ENCODE peak calls at places on chromosomes 16 and 17, in four cellular contexts. W is esophagus muscularis mucosa, P is right atrium auricular region, S is ascending aorta. O is an unnamed sample.

GRCh38 chr17:17754719-17755686 is 73.7 kb downstream of the RAI1 start:
- DNase-seq in W (no peak), P (no peak), S (no peak), O (no peak)

GRCh38 chr17:59853168-59853918 is 39.4 kb downstream of the TUBD1 start:
- DNase-seq in W (no peak), P (no peak), S (no peak), O (no peak)

GRCh38 chr17:74119960-74120359 is 83.5 kb upstream of the RPL38 start:
- DNase-seq in W (no peak), P (no peak), S (no peak), O (no peak)

GRCh38 chr17:81681672-81682071 is 1.9 kb downstream of the ARL16 start:
- DNase-seq in W (no peak), P (no peak), S (no peak), O (no peak)

GRCh38 chr17:37848690-37849616 is 75.3 kb upstream of the TBC1D3K start:
- DNase-seq in W (peak; percentile 45), P (no peak), S (no peak), O (no peak)

GRCh38 chr17:17552351-17553216 is 38.9 kb downstream of the PEMT start:
- DNase-seq in W (no peak), P (no peak), S (no peak), O (no peak)

GRCh38 chr16:85202631-85203461 is 90.6 kb upstream of the CIBAR2 start:
- DNase-seq in W (no peak), P (peak; percentile 81), S (no peak), O (no peak)

GRCh38 chr17:68794636-68795503 is 160.3 kb downstream of the ABCA8 start:
- DNase-seq in W (no peak), P (no peak), S (no peak), O (no peak)

GRCh38 chr16:30491744-30492308 is 19.3 kb downstream of the ITGAL start:
- DNase-seq in W (no peak), P (no peak), S (no peak), O (no peak)

GRCh38 chr16:86789621-86790051 is 211.3 kb downstream of the FOXL1 start:
- DNase-seq in W (no peak), P (no peak), S (no peak), O (no peak)

DNA sequence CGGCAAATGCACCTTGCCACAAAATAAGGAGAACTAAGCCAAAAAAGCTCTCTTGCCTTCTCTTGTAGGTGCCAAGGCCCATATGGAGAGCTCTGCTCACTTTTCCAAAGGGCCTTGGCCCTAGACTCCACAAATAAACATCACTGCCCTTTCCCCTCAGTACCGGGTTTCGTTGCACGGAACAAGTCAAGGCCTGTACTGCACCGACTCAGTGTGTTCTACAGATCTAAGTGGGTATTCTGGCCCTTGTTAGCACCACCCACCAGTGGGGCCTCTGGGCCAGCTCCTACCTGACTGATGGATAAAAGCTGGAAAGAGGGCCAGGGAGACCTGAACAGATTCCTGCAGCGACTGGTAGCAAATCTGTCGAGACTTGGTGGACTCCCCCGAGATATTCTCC is 43.7 kb upstream of the GSG1L start:
- DNase-seq in W (no peak), P (no peak), S (no peak), O (no peak)
- H3K4me1 ChIP-seq in W (no peaks in the 10 kb centered on the region), P (no peaks in the 10 kb centered on the region), S (no peaks in the 10 kb centered on the region), O (peaks cover 14% of the 10 kb centered on the region)

GRCh38 chr17:49577651-49577935 is 1.9 kb downstream of the NXPH3 start:
- DNase-seq in W (no peak), P (no peak), S (no peak), O (no peak)
- H3K27ac ChIP-seq in W (peak overlapping the region; percentile 91), P (no peak overlapping the region), S (peak overlapping the region; percentile 93), O (peak overlapping the region; percentile 90)

DNA sequence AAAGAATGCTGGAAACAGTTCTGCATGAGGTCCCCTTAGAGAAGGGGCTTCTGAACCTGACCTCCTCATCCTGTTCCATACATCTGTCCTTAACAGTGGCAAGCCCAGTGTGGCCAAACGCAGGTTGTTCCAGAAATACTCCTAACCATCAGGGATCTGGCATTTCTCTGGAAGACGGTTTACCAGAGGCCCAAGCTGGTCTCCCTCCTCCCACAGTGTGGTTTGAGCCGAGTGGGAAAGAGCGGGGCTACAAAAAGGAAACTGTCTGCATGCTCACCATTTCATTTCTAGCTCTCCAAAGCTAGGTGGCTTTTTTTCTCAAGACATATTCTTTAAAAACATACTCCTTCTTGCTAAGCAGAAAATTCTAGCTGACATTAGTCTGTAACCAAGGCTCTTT is 6.0 kb downstream of the MXRA7 start:
- DNase-seq in W (no peak), P (no peak), S (no peak), O (no peak)
- H3K4me1 ChIP-seq in W (peaks cover 97% of the 10 kb centered on the region), P (no peaks in the 10 kb centered on the region), S (peaks cover 9% of the 10 kb centered on the region), O (peaks cover 65% of the 10 kb centered on the region)

GRCh38 chr17:64448665-64449512 is at the start of gene MILR1:
- DNase-seq in W (no peak), P (peak; percentile 69), S (no peak), O (peak; percentile 89)
- H3K27ac ChIP-seq in W (peak within 1 kb of the TSS; percentile 25), P (peak within 1 kb of the TSS; percentile 12), S (peak within 1 kb of the TSS; percentile 34), O (peak within 1 kb of the TSS; percentile 56)

GRCh38 chr17:11279776-11280344 is 38.8 kb downstream of the SHISA6 start:
- DNase-seq in W (no peak), P (no peak), S (no peak), O (peak; percentile 65)
- H3K4me1 ChIP-seq in W (no peaks in the 10 kb centered on the region), P (no peaks in the 10 kb centered on the region), S (no peaks in the 10 kb centered on the region), O (no peaks in the 10 kb centered on the region)

DNA sequence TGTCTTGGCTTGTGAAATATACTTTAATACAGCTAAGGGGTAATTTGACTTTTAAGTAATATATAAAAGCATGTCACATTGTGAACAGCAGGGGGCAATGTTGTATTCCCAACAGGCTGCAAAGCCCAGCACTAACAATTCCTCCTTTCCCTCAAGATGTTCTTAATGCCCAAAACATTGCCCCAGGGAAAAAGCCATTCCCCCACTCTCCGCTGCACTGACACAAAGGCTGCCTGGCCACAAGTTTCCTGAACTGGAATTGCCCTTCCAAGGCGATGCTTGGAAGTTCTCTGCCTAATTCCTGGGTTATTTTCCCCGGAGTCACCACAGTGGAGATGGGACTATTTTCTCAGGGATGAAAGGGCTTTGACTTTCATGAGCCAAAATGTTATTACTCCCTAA is 27.2 kb downstream of the CLEC16A start:
- DNase-seq in W (no peak), P (no peak), S (no peak), O (no peak)
- H3K27ac ChIP-seq in W (peak overlapping the region; percentile 18), P (peak overlapping the region; percentile 3), S (peak overlapping the region; percentile 89), O (peak overlapping the region; percentile 53)